ENCODE peak calls at places on chromosome 12, in five cellular contexts. G is activated effector memory CD4-positive, alpha-beta T cell treated with anti-CD3 and anti-CD28 coated beads, Interleukin-2, amount 50 U/mL, for 16 hours; L is CD8-positive, alpha-beta memory T cell; Y is brain microvascular endothelial cell; Q is astrocyte of the spinal cord. E is an unnamed sample.

GRCh38 chr12:102965281-102966155 is 8.0 kb downstream of the ASCL1 start:
- DNase-seq in Q (no peak), G (no peak), Y (no peak), L (no peak), E (no peak)

GRCh38 chr12:64825143-64826011 is 930 bp downstream of the TBC1D30 start:
- DNase-seq in Y (no peak), Q (no peak), L (no peak), G (no peak), E (no peak)

GRCh38 chr12:48285751-48286650 is 64.7 kb downstream of the ZNF641 start:
- DNase-seq in L (peak), Q (no peak), Y (no peak), G (no peak), E (no peak)

GRCh38 chr12:47837190-47838171 is 17.8 kb upstream of the HDAC7 start:
- DNase-seq in L (peak), Q (peak), G (peak), Y (no peak), E (no peak)

GRCh38 chr12:11717533-11717961 is 68.1 kb downstream of the ETV6 start:
- DNase-seq in Y (peak), L (no peak), G (no peak), Q (peak), E (peak)

GRCh38 chr12:12837025-12837872 is 24.1 kb downstream of the DDX47 start:
- DNase-seq in Q (peak), G (peak), L (no peak), Y (peak), E (peak)

GRCh38 chr12:110247340-110248095 is 33.5 kb upstream of the ATP2A2 start:
- DNase-seq in Q (no peak), Y (no peak), L (no peak), G (no peak), E (no peak)

GRCh38 chr12:6826125-6826733 is 2.0 kb upstream of the P3H3 start:
- DNase-seq in G (no peak), L (no peak), Q (no peak), Y (no peak), E (no peak)

GRCh38 chr12:54701940-54702592 is 53.9 kb upstream of the DCD start:
- DNase-seq in L (peak), G (no peak), Q (peak), Y (peak), E (peak)

GRCh38 chr12:45988259-45988658 is 2.1 kb downstream of the SCAF11 start:
- DNase-seq in L (no peak), Q (peak), G (no peak), Y (peak), E (no peak)

GRCh38 chr12:69570000-69570516 is 15.2 kb upstream of the CCT2 start:
- DNase-seq in L (no peak), G (no peak), Y (no peak), Q (peak), E (no peak)

GRCh38 chr12:41013921-41014642 is 174.0 kb upstream of the PDZRN4 start:
- DNase-seq in Q (peak), G (no peak), Y (no peak), L (no peak), E (peak)

GRCh38 chr12:105409881-105410471 is 79.5 kb downstream of the C12orf75 start:
- DNase-seq in Y (peak), Q (peak), L (no peak), G (no peak), E (peak)

E was measured in foreskin melanocyte.